ENCODE peak calls at places on chromosomes 6 and 20, in five cellular contexts. P is fibroblast of pulmonary artery, N is AG04449, X is hepatocyte, E is left lung. A is an unnamed sample.

GRCh38 chr6:33683051-33683571 is 28.4 kb downstream of the UQCC2 start:
- DNase-seq in P (no peak), N (no peak), X (no peak), E (peak), A (no peak)

GRCh38 chr6:169527306-169527705 is 174.5 kb downstream of the WDR27 start:
- DNase-seq in P (no peak), N (no peak), X (no peak), E (no peak), A (no peak)

GRCh38 chr6:44373787-44374186 is 13.7 kb upstream of the CDC5L start:
- DNase-seq in P (peak), N (no peak), X (no peak), E (no peak), A (no peak)

GRCh38 chr20:40416274-40416673 is 272.8 kb downstream of the MAFB start:
- DNase-seq in P (no peak), N (no peak), X (no peak), E (no peak), A (no peak)

GRCh38 chr6:163349001-163349680 is 65.4 kb upstream of the QKI start:
- DNase-seq in P (no peak), N (no peak), X (no peak), E (no peak), A (no peak)

GRCh38 chr20:5205348-5206210 is 78.8 kb downstream of the CDS2 start:
- DNase-seq in P (peak), N (no peak), X (peak), E (peak), A (peak)

GRCh38 chr6:105401247-105402089 is 1.4 kb downstream of the PREP start:
- DNase-seq in P (no peak), N (no peak), X (no peak), E (no peak), A (no peak)

GRCh38 chr6:10386260-10386659 is 28.6 kb downstream of the TFAP2A start:
- DNase-seq in P (no peak), N (no peak), X (no peak), E (no peak), A (no peak)

GRCh38 chr6:144415835-144416237 is 130.7 kb downstream of the UTRN start:
- DNase-seq in P (peak), N (peak), X (no peak), E (no peak), A (peak)

GRCh38 chr6:69038841-69039240 is 403.8 kb downstream of the ADGRB3 start:
- DNase-seq in P (no peak), N (no peak), X (no peak), E (no peak), A (no peak)

GRCh38 chr6:147759088-147759487 is 250.6 kb downstream of the SAMD5 start:
- DNase-seq in P (peak), N (peak), X (no peak), E (no peak), A (no peak)

GRCh38 chr6:119096683-119097310 is 18.3 kb upstream of the FAM184A start:
- DNase-seq in P (peak), N (no peak), X (peak), E (no peak), A (no peak)

GRCh38 chr6:16548121-16548520 is 213.1 kb downstream of the ATXN1 start:
- DNase-seq in P (no peak), N (no peak), X (no peak), E (no peak), A (no peak)

GRCh38 chr6:41560440-41561192 is 14.4 kb downstream of the FOXP4 start:
- DNase-seq in P (no peak), N (no peak), X (no peak), E (peak), A (peak)

GRCh38 chr6:13528232-13528631 is 40.8 kb upstream of the GFOD1 start:
- DNase-seq in P (peak), N (no peak), X (no peak), E (no peak), A (peak)

GRCh38 chr20:8130840-8131526 is 1.1 kb upstream of the PLCB1 start:
- DNase-seq in P (no peak), N (no peak), X (no peak), E (no peak), A (no peak)

GRCh38 chr20:8132015-8132631 is at the start of gene PLCB1:
- DNase-seq in P (peak), N (no peak), X (peak), E (peak), A (peak)

GRCh38 chr20:8133816-8134451 is 1.9 kb downstream of the PLCB1 start:
- DNase-seq in P (no peak), N (no peak), X (no peak), E (no peak), A (no peak)

GRCh38 chr20:8131598-8132014 is 460 bp upstream of the PLCB1 start:
- DNase-seq in P (peak), N (no peak), X (no peak), E (no peak), A (peak)

GRCh38 chr20:8132632-8133587 is 844 bp downstream of the PLCB1 start:
- DNase-seq in P (peak), N (no peak), X (peak), E (peak), A (peak)
- H3K4me3 ChIP-seq in P (peak), N (peak), X (peak), E (peak), A (peak)

DNA sequence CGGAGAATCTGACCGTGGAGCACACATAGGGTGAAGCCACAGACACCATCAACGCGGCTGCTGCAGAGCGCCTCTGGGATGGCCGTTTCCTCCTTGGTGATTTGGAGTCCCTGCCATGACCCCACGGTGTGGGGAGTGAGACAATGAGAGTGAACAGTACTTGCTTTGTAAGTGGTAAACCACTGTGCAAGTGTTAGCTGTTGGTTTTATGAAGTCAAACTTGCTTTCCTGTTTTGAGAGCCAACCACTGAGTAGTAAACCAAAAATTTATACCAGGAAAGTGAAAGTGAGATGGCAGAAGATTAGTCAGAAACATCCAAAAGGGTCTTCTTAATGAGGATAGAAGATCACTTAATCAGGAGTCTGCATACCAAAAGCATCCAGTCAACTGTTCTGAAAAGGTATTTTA is 160.7 kb downstream of the FOXC1 start:
- DNase-seq in P (no peak), N (no peak), X (no peak), E (no peak), A (no peak)
- H3K4me3 ChIP-seq in P (no peak), N (no peak), X (no peak), E (no peak), A (no peak)

DNA sequence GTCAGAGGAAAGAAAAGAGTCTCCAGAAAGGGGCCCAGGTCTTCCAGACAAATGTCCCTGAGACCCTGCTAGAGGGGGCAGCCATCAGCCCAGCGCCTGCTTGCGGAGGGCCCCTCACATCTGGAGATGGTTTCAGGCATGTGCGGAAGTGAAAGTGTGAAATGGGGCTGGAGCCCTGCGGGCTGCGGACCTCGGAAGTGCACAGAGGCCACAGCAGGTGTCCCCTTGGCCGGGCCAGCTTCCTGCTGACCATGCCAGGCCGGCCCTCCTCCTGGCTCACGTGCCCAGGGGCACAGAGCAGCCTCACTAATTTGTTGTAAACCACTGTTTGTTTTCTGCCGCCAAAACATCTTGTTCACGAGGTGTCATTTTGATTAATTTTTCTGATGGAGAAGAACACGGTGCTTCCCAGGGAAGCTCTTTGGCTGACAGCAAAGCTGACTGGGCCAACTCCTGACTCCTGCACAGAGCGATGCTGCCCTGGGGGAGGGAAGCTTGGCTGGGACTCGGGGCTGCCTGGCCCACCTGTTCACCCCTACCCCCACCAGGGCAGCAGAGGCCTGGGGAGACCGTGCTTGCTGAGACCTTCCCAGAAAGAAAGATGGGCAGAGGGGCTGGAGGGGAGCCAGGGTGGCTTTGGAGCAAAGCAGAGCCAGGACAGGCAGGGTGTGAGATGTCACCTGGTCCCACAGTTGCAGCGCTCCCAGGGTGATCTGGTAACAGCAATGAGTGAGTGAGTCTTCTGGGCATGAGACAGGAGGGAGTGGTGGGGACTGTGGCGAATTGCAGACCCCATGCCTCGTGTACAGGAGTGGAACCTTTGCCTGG is 54.2 kb downstream of the BCAS4 start:
- DNase-seq in P (no peak), N (no peak), X (no peak), E (no peak), A (no peak)
- H3K4me3 ChIP-seq in P (no peak), N (no peak), X (no peak), E (no peak), A (no peak)

GRCh38 chr20:13996265-13996664 is 949 bp downstream of the MACROD2 start:
- DNase-seq in P (no peak), N (no peak), X (peak), E (no peak), A (no peak)

GRCh38 chr20:13995841-13996240 is 525 bp downstream of the MACROD2 start:
- DNase-seq in P (no peak), N (no peak), X (peak), E (peak), A (no peak)

GRCh38 chr20:13991311-13991710 is 897 bp upstream of the SEL1L2 start:
- DNase-seq in P (no peak), N (no peak), X (no peak), E (no peak), A (no peak)

GRCh38 chr20:13995086-13995665 is at the start of gene MACROD2:
- DNase-seq in P (peak), N (peak), X (peak), E (peak), A (peak)

GRCh38 chr20:13990465-13990864 is at the start of gene SEL1L2:
- DNase-seq in P (no peak), N (no peak), X (peak), E (no peak), A (peak)
- H3K4me3 ChIP-seq in P (no peak), N (no peak), X (no peak), E (no peak), A (no peak)